ENCODE peak calls at places on chromosomes 3 and 15, in seven cellular contexts. F is hepatocyte, A is GM12878, K is fibroblast of the aortic adventitia, I is dorsolateral prefrontal cortex, E is fibroblast of pulmonary artery, T is foreskin fibroblast. V is an unnamed sample.

GRCh38 chr15:52558196-52558595 is 10.6 kb downstream of the ARPP19 start:
- DNase-seq in F (peak), I (no peak), A (peak), T (peak), E (peak), K (peak), V (peak)

GRCh38 chr3:53238051-53238850 is 17.6 kb downstream of the TKT start:
- DNase-seq in F (peak), I (no peak), K (peak), A (no peak), T (peak), E (peak), V (peak)

GRCh38 chr3:38049358-38050126 is 10.5 kb downstream of the DLEC1 start:
- DNase-seq in K (no peak), T (no peak), A (no peak), F (no peak), I (no peak), E (no peak), V (no peak)

GRCh38 chr3:184322731-184323487 is 8.5 kb downstream of the EIF4G1 start:
- DNase-seq in F (no peak), A (no peak), I (no peak), T (no peak), E (no peak), K (peak), V (no peak)

GRCh38 chr15:89641053-89641452 is 14.2 kb downstream of the KIF7 start:
- DNase-seq in T (no peak), A (no peak), E (no peak), F (no peak), I (no peak), K (no peak), V (no peak)

GRCh38 chr3:161296814-161297213 is 74.5 kb downstream of the SPTSSB start:
- DNase-seq in T (no peak), K (no peak), A (no peak), F (no peak), I (no peak), E (no peak), V (no peak)

GRCh38 chr15:94229591-94230365 is 1.6 kb upstream of the MCTP2 start:
- DNase-seq in T (no peak), A (peak), I (no peak), E (no peak), K (no peak), F (no peak), V (no peak)

GRCh38 chr15:40301467-40302179 is 6.1 kb downstream of the PLCB2 start:
- DNase-seq in A (no peak), I (no peak), E (no peak), K (peak), F (no peak), T (no peak), V (no peak)

GRCh38 chr3:126434264-126434590 is 39.5 kb downstream of the CFAP100 start:
- DNase-seq in K (no peak), I (no peak), A (no peak), E (no peak), T (no peak), F (no peak), V (no peak)

GRCh38 chr3:132286035-132286434 is 31.2 kb upstream of the ACP3 start:
- DNase-seq in E (no peak), I (no peak), F (no peak), T (no peak), K (no peak), A (no peak), V (no peak)

GRCh38 chr3:120418866-120419490 is 31.8 kb downstream of the FSTL1 start:
- DNase-seq in T (no peak), F (peak), A (no peak), E (peak), I (peak), K (peak), V (no peak)

GRCh38 chr15:96487245-96487644 is 156.7 kb downstream of the NR2F2 start:
- DNase-seq in T (no peak), K (no peak), A (no peak), I (no peak), E (no peak), F (no peak), V (no peak)

GRCh38 chr3:152508705-152509104 is 240.0 kb downstream of the MBNL1 start:
- DNase-seq in A (no peak), E (peak), F (peak), I (no peak), K (peak), T (no peak), V (no peak)

GRCh38 chr3:73365756-73366397 is 258.9 kb downstream of the PDZRN3 start:
- DNase-seq in I (peak), E (peak), F (peak), T (peak), K (peak), A (no peak), V (peak)

GRCh38 chr3:157021679-157022078 is 138.3 kb downstream of the CCNL1 start:
- DNase-seq in K (no peak), F (no peak), A (no peak), I (no peak), E (no peak), T (no peak), V (no peak)

GRCh38 chr3:28846948-28847527 is 433.8 kb upstream of the RBMS3 start:
- DNase-seq in F (no peak), T (no peak), K (no peak), E (no peak), I (no peak), A (no peak), V (no peak)

GRCh38 chr3:117035785-117036184 is 326.2 kb downstream of the TUSC7 start:
- DNase-seq in K (no peak), E (no peak), A (no peak), I (no peak), F (peak), T (peak), V (no peak)

GRCh38 chr3:190119734-190120133 is 963 bp downstream of the P3H2 start:
- DNase-seq in E (no peak), K (no peak), I (no peak), F (no peak), A (no peak), T (no peak), V (no peak)
- H3K4me3 ChIP-seq in E (peak), K (peak), I (peak), F (peak), A (peak), T (peak), V (peak)

DNA sequence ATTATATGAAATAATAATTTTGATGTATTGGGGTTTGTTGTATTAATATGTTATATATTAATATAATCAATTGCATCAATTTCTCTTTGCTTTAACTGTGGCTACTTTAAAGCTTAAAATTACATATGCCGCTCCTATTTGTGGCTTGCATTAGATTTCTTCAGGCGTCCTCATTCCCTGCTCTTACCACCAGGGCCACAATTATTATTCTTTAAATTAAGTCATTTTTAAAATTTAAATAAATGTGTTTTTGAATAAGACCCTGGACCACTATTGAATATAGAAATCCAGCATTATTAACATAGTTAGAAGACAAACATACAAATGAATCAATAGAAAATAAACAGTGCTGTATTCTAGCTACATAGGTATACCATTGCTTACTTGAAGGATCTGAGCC is 55.5 kb upstream of the SNTN start:
- DNase-seq in I (no peak), E (no peak), A (no peak), F (no peak), K (no peak), T (no peak), V (no peak)
- TF ChIP-seq CTCF in I (no peak), E (no peak), A (no peak), F (no peak), K (no peak), T (no peak), V (no peak)

GRCh38 chr15:72236381-72237285 is 5.6 kb upstream of the PKM start:
- DNase-seq in I (no peak), K (peak), E (no peak), A (no peak), F (no peak), T (no peak), V (no peak)
- H3K4me3 ChIP-seq in I (no peak), K (peak), E (peak), A (peak), F (no peak), T (peak), V (peak)

GRCh38 chr15:75721462-75721922 is 8.8 kb upstream of the CSPG4 start:
- DNase-seq in T (no peak), I (no peak), A (no peak), K (no peak), F (no peak), E (no peak), V (no peak)

GRCh38 chr15:75721923-75722870 is 9.5 kb upstream of the CSPG4 start:
- DNase-seq in I (no peak), K (no peak), F (no peak), A (no peak), T (no peak), E (no peak), V (no peak)

GRCh38 chr15:75720297-75720696 is 7.6 kb upstream of the CSPG4 start:
- DNase-seq in A (no peak), F (no peak), T (no peak), K (no peak), I (no peak), E (no peak), V (no peak)

GRCh38 chr15:75723171-75723846 is 10.7 kb upstream of the CSPG4 start:
- DNase-seq in F (peak), K (no peak), E (no peak), I (no peak), T (no peak), A (no peak), V (no peak)

GRCh38 chr15:75720787-75721461 is 8.3 kb upstream of the CSPG4 start:
- DNase-seq in E (peak), I (peak), F (peak), A (no peak), K (no peak), T (peak), V (no peak)
- TF ChIP-seq CTCF in E (peak), I (no peak), F (peak), A (peak), K (no peak), T (peak), V (peak)

V was measured in astrocyte of the cerebellum.